ENCODE peak calls at places on chromosome 6, in five cellular contexts. N is H54, P is Daoy, A is IMR-90, X is AG20443. Y is an unnamed sample.

GRCh38 chr6:152458648-152459047 is 178.5 kb downstream of the SYNE1 start:
- DNase-seq in A (peak), P (peak), N (no peak), X (peak), Y (no peak)

GRCh38 chr6:111691345-111692225 is 85.9 kb upstream of the TRAF3IP2 start:
- DNase-seq in A (no peak), P (no peak), X (no peak), N (no peak), Y (no peak)

GRCh38 chr6:35166160-35166919 is 25.2 kb upstream of the TCP11 start:
- DNase-seq in X (no peak), A (no peak), N (no peak), P (no peak), Y (no peak)

GRCh38 chr6:78243519-78243918 is 590.7 kb downstream of the MEI4 start:
- DNase-seq in P (peak), N (no peak), A (peak), X (no peak), Y (peak)

GRCh38 chr6:43420012-43420411 is 7.3 kb upstream of the ABCC10 start:
- DNase-seq in P (no peak), X (no peak), N (no peak), A (no peak), Y (no peak)

GRCh38 chr6:142313284-142313683 is 11.5 kb downstream of the ADGRG6 start:
- DNase-seq in X (peak), A (peak), P (no peak), N (no peak), Y (peak)

GRCh38 chr6:168221000-168221399 is 98.6 kb downstream of the DACT2 start:
- DNase-seq in P (peak), N (no peak), X (no peak), A (no peak), Y (peak)

GRCh38 chr6:53397283-53397682 is 48.5 kb upstream of the ELOVL5 start:
- DNase-seq in A (no peak), X (no peak), P (no peak), N (no peak), Y (no peak)

GRCh38 chr6:129643968-129644367 is 66.0 kb downstream of the ARHGAP18 start:
- DNase-seq in A (no peak), X (no peak), N (no peak), P (peak), Y (no peak)

GRCh38 chr6:158861686-158862381 is 42.7 kb upstream of the EZR start:
- DNase-seq in A (peak), N (no peak), X (no peak), P (no peak), Y (no peak)

GRCh38 chr6:169503556-169503955 is 198.3 kb downstream of the WDR27 start:
- DNase-seq in X (peak), P (no peak), N (no peak), A (no peak), Y (no peak)

GRCh38 chr6:110329729-110330436 is 28.3 kb downstream of the METTL24 start:
- DNase-seq in A (peak), X (peak), P (peak), N (no peak), Y (no peak)

GRCh38 chr6:38155576-38156204 is 336.2 kb downstream of the ZFAND3 start:
- DNase-seq in X (no peak), A (peak), P (no peak), N (no peak), Y (no peak)

GRCh38 chr6:33988121-33989015 is 157.5 kb downstream of the GRM4 start:
- DNase-seq in A (no peak), N (no peak), X (peak), P (no peak), Y (no peak)

GRCh38 chr6:28771401-28772267 is 152.2 kb downstream of the TRIM27 start:
- DNase-seq in A (no peak), X (no peak), N (no peak), P (peak), Y (no peak)

GRCh38 chr6:32432050-32432450 is 7.6 kb upstream of the HLA-DRA start:
- DNase-seq in A (peak), X (no peak), N (no peak), P (peak), Y (no peak)

GRCh38 chr6:136763255-136763654 is 29.0 kb downstream of the MAP3K5 start:
- DNase-seq in N (no peak), A (no peak), P (no peak), X (no peak), Y (no peak)

GRCh38 chr6:9690388-9690787 is 724.5 kb downstream of the TFAP2A start:
- DNase-seq in X (no peak), N (no peak), P (no peak), A (no peak), Y (no peak)

GRCh38 chr6:133856911-133857310 is 32.0 kb upstream of the TCF21 start:
- DNase-seq in N (no peak), A (no peak), X (no peak), P (no peak), Y (no peak)

GRCh38 chr6:92428443-92428842 is 990.9 kb downstream of the EPHA7 start:
- DNase-seq in N (no peak), A (no peak), P (no peak), X (no peak), Y (no peak)

GRCh38 chr6:75796723-75797122 is 47.7 kb downstream of the MYO6 start:
- DNase-seq in N (no peak), A (no peak), P (no peak), X (no peak), Y (no peak)

GRCh38 chr6:135506270-135506997 is 8.9 kb upstream of the AHI1 start:
- DNase-seq in X (peak), A (peak), P (peak), N (no peak), Y (peak)

GRCh38 chr6:20707166-20707485 is 172.9 kb downstream of the CDKAL1 start:
- DNase-seq in P (no peak), X (no peak), A (no peak), N (no peak), Y (no peak)

GRCh38 chr6:108748063-108748462 is 100.2 kb upstream of the ARMC2 start:
- DNase-seq in A (peak), P (no peak), N (no peak), X (no peak), Y (no peak)

GRCh38 chr6:44332585-44332984 is 9.9 kb upstream of the SPATS1 start:
- DNase-seq in N (no peak), A (peak), X (no peak), P (peak), Y (no peak)

GRCh38 chr6:36226648-36227047 is 30.1 kb downstream of the BRPF3 start:
- DNase-seq in P (no peak), X (no peak), A (no peak), N (no peak), Y (no peak)

GRCh38 chr6:136927313-136927712 is 5.2 kb downstream of the SLC35D3 start:
- DNase-seq in X (no peak), A (peak), N (no peak), P (no peak), Y (no peak)

GRCh38 chr6:166466178-166467122 is 83.7 kb upstream of the MPC1 start:
- DNase-seq in A (peak), N (peak), X (peak), P (peak), Y (no peak)

GRCh38 chr6:48951917-48952316 is 511.1 kb downstream of the MMUT start:
- DNase-seq in N (no peak), P (no peak), A (no peak), X (no peak), Y (no peak)

GRCh38 chr6:89828988-89829590 is 591 bp upstream of the CASP8AP2 start:
- DNase-seq in X (no peak), P (peak), N (no peak), A (no peak), Y (peak)

GRCh38 chr6:164106345-164106769 is 691.8 kb downstream of the QKI start:
- DNase-seq in A (no peak), P (peak), X (peak), N (no peak), Y (no peak)

GRCh38 chr6:125679128-125679527 is 70.3 kb upstream of the HEY2 start:
- DNase-seq in X (no peak), N (no peak), P (no peak), A (no peak), Y (no peak)

GRCh38 chr6:8539446-8539845 is 104.1 kb upstream of the SLC35B3 start:
- DNase-seq in N (no peak), X (no peak), A (no peak), P (peak), Y (peak)

GRCh38 chr6:130467146-130467545 is 101.3 kb downstream of the TMEM200A start:
- DNase-seq in A (no peak), P (no peak), X (no peak), N (no peak), Y (no peak)

Y was measured in RCC 7860.